ENCODE peak calls at places on chromosome 22, in five cellular contexts. J is mammary epithelial cell, Q is GM23248, O is fibroblast of lung, G is colonic mucosa. V is an unnamed sample.

GRCh38 chr22:20554824-20555223 is 47.4 kb downstream of the MED15 start:
- DNase-seq in J (no peak), Q (no peak), O (no peak), G (no peak), V (no peak)

GRCh38 chr22:29394931-29395581 is 6.7 kb upstream of the AP1B1 start:
- DNase-seq in J (peak; percentile 57), Q (peak; percentile 83), O (peak; percentile 59), G (peak; percentile 77), V (peak; percentile 87)

GRCh38 chr22:44284711-44285110 is 28.0 kb downstream of the SHISAL1 start:
- DNase-seq in J (no peak), Q (no peak), O (no peak), G (no peak), V (peak; percentile 81)

GRCh38 chr22:38724926-38725571 is 19.3 kb downstream of the GTPBP1 start:
- DNase-seq in J (peak; percentile 28), Q (peak; percentile 69), O (no peak), G (no peak), V (peak; percentile 77)

GRCh38 chr22:40238425-40239344 is 61.0 kb downstream of the TNRC6B start:
- DNase-seq in J (peak; percentile 87), Q (peak; percentile 96), O (peak; percentile 85), G (no peak), V (peak; percentile 59)

GRCh38 chr22:49164773-49165320 is 662.8 kb downstream of the BRD1 start:
- DNase-seq in J (no peak), Q (no peak), O (no peak), G (no peak), V (no peak)

GRCh38 chr22:39209756-39210155 is 35.0 kb downstream of the PDGFB start:
- DNase-seq in J (no peak), Q (no peak), O (no peak), G (no peak), V (no peak)

GRCh38 chr22:44085743-44086741 is 61.9 kb downstream of the PARVB start:
- DNase-seq in J (peak; percentile 69), Q (peak; percentile 90), O (peak; percentile 64), G (peak; percentile 69), V (peak; percentile 59)

GRCh38 chr22:27603823-27604190 is 197.7 kb downstream of the MN1 start:
- DNase-seq in J (no peak), Q (no peak), O (peak; percentile 74), G (no peak), V (no peak)

GRCh38 chr22:19691721-19692341 is 22.5 kb upstream of the SEPTIN5 start:
- DNase-seq in J (peak; percentile 56), Q (peak; percentile 71), O (peak; percentile 74), G (no peak), V (no peak)

GRCh38 chr22:32721328-32722180 is 80.0 kb upstream of the TIMP3 start:
- DNase-seq in J (no peak), Q (no peak), O (no peak), G (no peak), V (no peak)

GRCh38 chr22:45580703-45581381 is 78.2 kb downstream of the FBLN1 start:
- DNase-seq in J (no peak), Q (no peak), O (no peak), G (no peak), V (no peak)

GRCh38 chr22:45188779-45189178 is 25.1 kb downstream of the NUP50 start:
- DNase-seq in J (no peak), Q (no peak), O (no peak), G (no peak), V (no peak)

GRCh38 chr22:45781459-45781858 is 109.8 kb downstream of the ATXN10 start:
- DNase-seq in J (no peak), Q (no peak), O (peak; percentile 50), G (no peak), V (no peak)

GRCh38 chr22:50548046-50548912 is 2.6 kb downstream of the KLHDC7B start:
- DNase-seq in J (no peak), Q (peak; percentile 45), O (no peak), G (no peak), V (no peak)

GRCh38 chr22:32815943-32816342 is 14.4 kb downstream of the TIMP3 start:
- DNase-seq in J (no peak), Q (no peak), O (no peak), G (no peak), V (no peak)

GRCh38 chr22:23837496-23837859 is 1.3 kb downstream of the DERL3 start:
- DNase-seq in J (no peak), Q (no peak), O (no peak), G (no peak), V (no peak)

GRCh38 chr22:23837911-23838685 is 708 bp downstream of the DERL3 start:
- DNase-seq in J (no peak), Q (no peak), O (no peak), G (no peak), V (no peak)

GRCh38 chr22:23836281-23836680 is 2.5 kb downstream of the DERL3 start:
- DNase-seq in J (no peak), Q (no peak), O (no peak), G (no peak), V (no peak)

GRCh38 chr22:23835773-23836144 is 3.0 kb downstream of the DERL3 start:
- DNase-seq in J (no peak), Q (no peak), O (no peak), G (no peak), V (no peak)

DNA sequence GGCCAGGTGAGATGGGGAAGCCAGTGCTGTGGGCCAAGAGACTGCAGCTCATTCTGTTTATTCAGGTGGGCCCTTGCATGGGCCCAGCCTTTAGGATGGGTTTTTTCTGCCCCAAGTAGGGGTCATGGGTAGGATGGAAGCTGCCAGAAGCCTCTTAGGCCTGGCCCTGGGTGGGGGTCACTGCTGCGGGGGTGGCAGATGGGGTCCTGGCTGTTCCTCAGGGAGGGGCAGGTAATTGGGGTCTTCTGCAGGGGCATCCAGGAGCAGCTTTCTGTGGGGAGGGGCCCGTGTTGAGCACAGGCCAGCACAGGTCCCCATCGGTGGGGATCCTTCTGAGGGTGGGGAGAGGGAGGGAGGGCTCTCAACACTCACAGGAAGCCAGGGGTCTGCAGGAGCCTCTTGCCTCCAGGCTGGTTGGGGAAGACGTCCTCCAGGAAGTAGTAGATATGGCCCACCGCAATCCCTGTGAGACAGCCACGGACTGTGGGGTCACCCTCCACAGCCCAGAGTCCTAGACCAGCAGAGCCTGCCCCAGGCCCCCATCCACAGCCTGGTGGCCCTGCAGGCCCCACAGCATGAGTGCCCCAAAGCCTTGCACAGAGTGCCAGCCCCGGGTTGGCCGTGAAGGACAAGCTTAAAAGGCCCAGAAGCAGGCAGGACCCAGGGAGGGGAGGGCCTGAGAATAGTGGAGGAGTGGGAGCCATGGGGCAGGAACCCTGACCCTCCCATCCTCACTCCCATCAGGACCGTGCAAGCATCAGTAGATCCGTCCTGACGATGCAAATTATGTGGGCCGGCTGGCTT is 1.9 kb downstream of the DERL3 start:
- DNase-seq in J (no peak), Q (no peak), O (no peak), G (no peak), V (no peak)
- H3K4me1 ChIP-seq in J (peaks cover 6% of the 10 kb centered on the region), Q (no peaks in the 10 kb centered on the region), O (no peaks in the 10 kb centered on the region), G (no peaks in the 10 kb centered on the region), V (peaks cover 3% of the 10 kb centered on the region)

GRCh38 chr22:42994276-42994916 is 20.6 kb downstream of the PACSIN2 start:
- DNase-seq in J (no peak), Q (no peak), O (no peak), G (no peak), V (no peak)

GRCh38 chr22:42997577-42997976 is 17.4 kb downstream of the PACSIN2 start:
- DNase-seq in J (no peak), Q (peak; percentile 54), O (no peak), G (no peak), V (no peak)

GRCh38 chr22:42994917-42995562 is 19.9 kb downstream of the PACSIN2 start:
- DNase-seq in J (peak; percentile 90), Q (peak; percentile 95), O (peak; percentile 94), G (peak; percentile 76), V (peak; percentile 67)

GRCh38 chr22:42993651-42994275 is 21.2 kb downstream of the PACSIN2 start:
- DNase-seq in J (no peak), Q (peak; percentile 82), O (peak; percentile 72), G (no peak), V (no peak)

GRCh38 chr22:42996646-42997365 is 18.1 kb downstream of the PACSIN2 start:
- DNase-seq in J (no peak), Q (peak; percentile 42), O (peak; percentile 75), G (no peak), V (no peak)
- H3K4me1 ChIP-seq in J (peaks cover 68% of the 10 kb centered on the region), Q (peaks cover 88% of the 10 kb centered on the region), O (peaks cover 45% of the 10 kb centered on the region), G (peaks cover 37% of the 10 kb centered on the region), V (peaks cover 29% of the 10 kb centered on the region)

GRCh38 chr22:24146190-24146616 is 35.1 kb upstream of the SUSD2 start:
- DNase-seq in J (no peak), Q (peak; percentile 73), O (peak; percentile 58), G (peak; percentile 81), V (peak; percentile 31)
- H3K4me1 ChIP-seq in J (peaks cover 33% of the 10 kb centered on the region), Q (peaks cover 29% of the 10 kb centered on the region), O (peaks cover 47% of the 10 kb centered on the region), G (peaks cover 33% of the 10 kb centered on the region), V (peaks cover 23% of the 10 kb centered on the region)

DNA sequence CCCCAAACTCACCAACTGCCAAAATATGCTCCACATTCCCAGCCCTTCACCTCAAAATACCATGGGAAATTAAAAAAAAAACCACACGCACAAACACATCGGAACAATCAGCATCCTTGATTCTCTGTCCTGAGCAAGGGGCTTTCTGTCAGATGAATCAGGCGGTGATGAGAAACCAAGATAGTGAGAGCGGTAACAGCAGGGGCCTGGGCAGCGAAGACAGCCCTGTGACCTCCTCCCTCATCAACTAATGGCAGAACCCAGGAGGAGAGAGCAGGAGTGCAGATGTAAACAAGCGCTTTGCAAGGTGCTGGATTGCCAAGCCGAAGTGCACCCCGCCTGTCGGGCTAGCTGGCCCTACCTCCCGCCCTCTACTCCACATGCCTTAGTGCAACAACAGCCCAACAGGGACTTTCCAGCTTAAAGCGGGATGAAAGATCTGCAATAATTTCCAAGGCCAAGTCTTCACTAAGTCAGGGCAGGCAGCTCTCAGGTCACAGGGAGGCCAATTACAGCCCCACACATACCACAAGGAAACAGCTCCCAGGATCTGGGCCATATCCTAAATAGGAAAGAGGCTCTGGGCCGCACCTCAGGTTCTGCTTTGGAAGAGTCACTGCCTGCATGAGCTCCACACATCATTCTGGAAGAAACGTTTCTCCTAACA is 72.2 kb upstream of the BID start:
- DNase-seq in J (no peak), Q (peak; percentile 23), O (no peak), G (no peak), V (no peak)
- H3K4me1 ChIP-seq in J (peaks cover 16% of the 10 kb centered on the region), Q (no peaks in the 10 kb centered on the region), O (peaks cover 2% of the 10 kb centered on the region), G (no peaks in the 10 kb centered on the region), V (no peaks in the 10 kb centered on the region)

GRCh38 chr22:47136671-47137070 is 374.2 kb downstream of the TBC1D22A start:
- DNase-seq in J (no peak), Q (no peak), O (no peak), G (no peak), V (no peak)

GRCh38 chr22:47134222-47134621 is 371.8 kb downstream of the TBC1D22A start:
- DNase-seq in J (no peak), Q (no peak), O (no peak), G (no peak), V (no peak)

GRCh38 chr22:47135338-47135737 is 372.9 kb downstream of the TBC1D22A start:
- DNase-seq in J (no peak), Q (no peak), O (no peak), G (no peak), V (no peak)

GRCh38 chr22:47133263-47133662 is 370.8 kb downstream of the TBC1D22A start:
- DNase-seq in J (no peak), Q (peak; percentile 17), O (no peak), G (no peak), V (peak; percentile 10)

GRCh38 chr22:47136050-47136449 is 373.6 kb downstream of the TBC1D22A start:
- DNase-seq in J (no peak), Q (no peak), O (no peak), G (no peak), V (no peak)
- H3K4me1 ChIP-seq in J (no peaks in the 10 kb centered on the region), Q (no peaks in the 10 kb centered on the region), O (no peaks in the 10 kb centered on the region), G (no peaks in the 10 kb centered on the region), V (no peaks in the 10 kb centered on the region)